ENCODE peak calls at places on chromosomes 11 and 22, in five cellular contexts. N, H, J, U and V are unnamed samples.

GRCh38 chr11:110947100-110947499 is 234.9 kb upstream of the ARHGAP20 start:
- DNase-seq in J (no peak), U (no peak), N (no peak), H (no peak), V (no peak)

GRCh38 chr11:100576044-100577021 is 110.8 kb upstream of the ARHGAP42 start:
- DNase-seq in J (no peak), N (peak; percentile 42), U (no peak), H (peak; percentile 63), V (no peak)

GRCh38 chr11:70549796-70550195 is 151.5 kb downstream of the CTTN start:
- DNase-seq in J (no peak), H (no peak), U (no peak), N (no peak), V (no peak)

GRCh38 chr11:16359369-16359768 is 3.0 kb upstream of the SOX6 start:
- DNase-seq in H (no peak), U (no peak), N (no peak), J (no peak), V (no peak)

GRCh38 chr22:30985561-30986208 is 16.6 kb downstream of the TUG1 start:
- DNase-seq in J (no peak), U (no peak), H (no peak), N (no peak), V (no peak)

GRCh38 chr11:38711110-38711509 is 2113.1 kb upstream of the RAG2 start:
- DNase-seq in N (no peak), H (no peak), J (no peak), U (no peak), V (no peak)

GRCh38 chr11:59755701-59756495 is 722 bp downstream of the STX3 start:
- DNase-seq in J (peak; percentile 46), H (peak; percentile 66), U (no peak), N (peak; percentile 3), V (peak; percentile 61)

GRCh38 chr22:44449061-44449682 is 48.9 kb downstream of the RTL6 start:
- DNase-seq in N (no peak), J (no peak), H (peak; percentile 91), U (peak; percentile 59), V (no peak)

GRCh38 chr11:7469351-7469865 is 15.9 kb upstream of the OLFML1 start:
- DNase-seq in N (no peak), J (no peak), U (no peak), H (no peak), V (no peak)

GRCh38 chr11:113163291-113164030 is 150.9 kb upstream of the TTC12 start:
- DNase-seq in H (peak; percentile 47), U (no peak), J (no peak), N (no peak), V (no peak)

GRCh38 chr11:113159967-113160621 is 154.3 kb upstream of the TTC12 start:
- DNase-seq in H (peak; percentile 14), J (no peak), U (no peak), N (peak; percentile 42), V (no peak)

GRCh38 chr11:113160652-113161051 is 153.7 kb upstream of the TTC12 start:
- DNase-seq in U (no peak), H (no peak), J (no peak), N (no peak), V (no peak)

GRCh38 chr11:113161671-113162589 is 152.5 kb upstream of the TTC12 start:
- DNase-seq in J (no peak), H (no peak), U (no peak), N (no peak), V (no peak)

DNA sequence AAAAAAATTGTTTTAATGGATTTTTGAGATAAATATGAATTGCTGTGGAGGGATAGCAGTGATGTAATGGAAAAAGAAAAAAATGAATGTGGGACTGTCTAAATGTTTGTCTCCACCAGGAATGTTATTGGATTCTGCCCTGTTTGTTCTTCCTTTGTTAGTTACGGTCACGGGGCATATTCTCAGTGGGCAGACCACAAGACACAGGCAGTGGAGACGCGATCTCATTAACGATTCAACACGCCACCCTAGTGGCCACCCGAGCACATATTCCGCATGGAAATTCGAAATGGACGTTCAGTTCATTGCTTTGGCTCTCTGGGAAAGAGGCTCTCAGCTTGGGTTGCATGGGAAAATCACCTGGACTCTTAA is 151.8 kb upstream of the TTC12 start:
- DNase-seq in H (no peak), U (no peak), N (peak; percentile 41), J (no peak), V (peak; percentile 48)
- TF ChIP-seq CTCF in H (no peak), U (no peak), N (peak; percentile 52), J (no peak), V (peak; percentile 58)

DNA sequence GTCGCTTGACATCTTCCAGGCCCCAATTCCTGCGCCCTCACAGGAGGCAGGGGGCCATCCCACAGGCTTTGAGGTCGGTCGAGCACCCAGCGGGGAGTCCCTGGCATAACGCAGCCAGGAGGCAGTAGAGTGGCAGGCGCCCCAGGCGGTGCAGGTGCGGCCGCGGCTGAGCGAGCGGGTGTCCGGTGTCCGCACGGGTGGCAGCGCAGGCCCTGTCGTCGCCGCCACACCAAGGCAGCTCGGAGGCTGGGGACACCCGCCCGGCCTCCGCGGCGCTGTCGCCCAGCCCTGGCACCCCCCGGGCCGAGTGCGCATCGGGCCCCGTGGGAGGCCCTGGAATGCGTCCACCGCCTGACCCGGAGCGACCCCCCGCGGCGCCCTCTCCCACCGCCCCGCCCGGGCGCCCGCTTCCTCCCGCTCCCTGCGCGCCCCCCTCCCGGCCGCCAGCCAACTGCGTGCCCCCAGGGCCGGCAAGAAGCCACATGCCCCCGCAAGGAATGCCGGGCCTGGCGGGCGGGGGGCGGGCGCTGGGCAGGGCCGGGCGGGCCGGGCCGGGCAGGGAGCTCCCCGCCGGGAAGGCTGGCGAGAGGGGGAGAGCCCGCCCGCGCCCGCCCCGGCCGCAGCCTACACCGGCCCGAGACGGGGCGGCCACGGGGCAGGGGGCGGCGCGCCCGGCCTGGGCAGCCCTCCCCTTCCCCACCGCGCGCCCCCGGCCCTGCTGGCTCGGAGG is 33.9 kb downstream of the PRDM11 start:
- DNase-seq in U (no peak), J (no peak), H (no peak), N (peak; percentile 63), V (peak; percentile 58)
- TF ChIP-seq CTCF in U (peak; percentile 60), J (no peak), H (peak; percentile 25), N (peak; percentile 28), V (no peak)

GRCh38 chr11:117442869-117443239 is 115.2 kb downstream of the CEP164 start:
- DNase-seq in U (no peak), N (no peak), J (no peak), H (no peak), V (no peak)
- TF ChIP-seq CTCF in U (no peak), N (no peak), J (no peak), H (no peak), V (no peak)

GRCh38 chr11:40125054-40125453 is 1334.4 kb downstream of the LRRC4C start:
- DNase-seq in H (no peak), U (no peak), N (no peak), J (no peak), V (no peak)
- TF ChIP-seq CTCF in H (no peak), U (no peak), N (peak; percentile 52), J (no peak), V (peak; percentile 39)

DNA sequence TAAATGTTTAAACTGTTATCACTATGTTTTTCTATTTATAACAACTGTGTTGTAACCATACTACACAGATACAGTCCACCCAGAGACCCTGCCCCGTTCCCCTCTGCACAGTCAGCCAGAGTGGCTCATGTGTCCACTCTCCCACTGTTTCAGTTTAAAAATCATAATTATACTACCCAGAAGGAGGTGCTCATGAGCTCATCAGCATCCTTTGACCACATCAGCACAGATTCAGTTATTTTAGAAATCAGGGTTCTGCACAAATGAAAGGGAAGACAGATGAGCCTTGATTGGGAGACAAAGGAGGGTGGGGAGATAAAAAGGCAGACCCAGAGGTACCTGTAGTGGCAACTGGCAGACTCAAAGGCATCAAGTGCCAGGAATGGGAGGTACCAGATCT is 124.3 kb downstream of the RCN1 start:
- DNase-seq in H (no peak), J (no peak), U (no peak), N (no peak), V (no peak)
- TF ChIP-seq CTCF in H (no peak), J (no peak), U (no peak), N (peak; percentile 2), V (no peak)

GRCh38 chr11:68870470-68870869 is 28.8 kb upstream of the CPT1A start:
- DNase-seq in U (no peak), N (no peak), J (no peak), H (no peak), V (no peak)
- TF ChIP-seq CTCF in U (no peak), N (no peak), J (no peak), H (peak; percentile 31), V (no peak)